ENCODE peak calls at places on chromosomes 13 and 19, in four cellular contexts. One of them, this sample, is unnamed.

GRCh38 chr19:45346449-45346848 is 5.9 kb downstream of the KLC3 start:
- DNase-seq in GM04504: no peak
- DNase-seq in lung: no peak
- DNase-seq in NCI-H187 treated with DMSO at 0.1 percent for 48 hours: no peak
- DNase-seq in this sample: no peak

GRCh38 chr19:10424011-10424637 is 3.8 kb downstream of the PDE4A start:
- DNase-seq in GM04504: peak
- DNase-seq in lung: peak
- DNase-seq in NCI-H187 treated with DMSO at 0.1 percent for 48 hours: no peak
- DNase-seq in this sample: peak

GRCh38 chr19:41612483-41612882 is 14.4 kb downstream of the CEACAM4 start:
- DNase-seq in GM04504: no peak
- DNase-seq in lung: peak
- DNase-seq in NCI-H187 treated with DMSO at 0.1 percent for 48 hours: no peak
- DNase-seq in this sample: no peak

GRCh38 chr19:497861-498590 is 1.7 kb downstream of the MADCAM1 start:
- DNase-seq in GM04504: no peak
- DNase-seq in lung: no peak
- DNase-seq in NCI-H187 treated with DMSO at 0.1 percent for 48 hours: no peak
- DNase-seq in this sample: no peak

GRCh38 chr13:101572456-101572855 is 120.0 kb downstream of the ITGBL1 start:
- DNase-seq in GM04504: no peak
- DNase-seq in lung: no peak
- DNase-seq in NCI-H187 treated with DMSO at 0.1 percent for 48 hours: no peak
- DNase-seq in this sample: no peak

GRCh38 chr13:52128714-52129700 is at the start of gene NEK5:
- DNase-seq in GM04504: peak
- DNase-seq in lung: peak
- DNase-seq in NCI-H187 treated with DMSO at 0.1 percent for 48 hours: no peak
- DNase-seq in this sample: no peak

GRCh38 chr13:26020536-26021290 is 31.1 kb downstream of the SHISA2 start:
- DNase-seq in GM04504: no peak
- DNase-seq in lung: no peak
- DNase-seq in NCI-H187 treated with DMSO at 0.1 percent for 48 hours: no peak
- DNase-seq in this sample: no peak

GRCh38 chr19:28731577-28731976 is 481.4 kb downstream of the UQCRFS1 start:
- DNase-seq in GM04504: no peak
- DNase-seq in lung: no peak
- DNase-seq in NCI-H187 treated with DMSO at 0.1 percent for 48 hours: no peak
- DNase-seq in this sample: no peak

GRCh38 chr13:44007451-44007850 is 127.7 kb downstream of the LACC1 start:
- DNase-seq in GM04504: no peak
- DNase-seq in lung: no peak
- DNase-seq in NCI-H187 treated with DMSO at 0.1 percent for 48 hours: no peak
- DNase-seq in this sample: no peak